ENCODE peak calls at places on chromosome 14, in four cellular contexts. M is K562, I is A549, R is HepG2. N is an unnamed sample. For H3K4me1, the result is how much of the 10 kb centered on the place peaks cover.

GRCh38 chr14:73634333-73634833 is 10.4 kb upstream of the DNAL1 start:
- DNase-seq in M (no peak), I (no peak), R (no peak), N (no peak)

GRCh38 chr14:68384335-68384734 is 408.5 kb downstream of the ZFP36L1 start:
- DNase-seq in M (no peak), I (no peak), R (no peak), N (no peak)

GRCh38 chr14:89091781-89092180 is 267.3 kb downstream of the TTC8 start:
- DNase-seq in M (no peak), I (no peak), R (no peak), N (no peak)

GRCh38 chr14:57136669-57137068 is 132.0 kb downstream of the EXOC5 start:
- DNase-seq in M (no peak), I (no peak), R (no peak), N (no peak)

GRCh38 chr14:72616294-72616693 is 277.6 kb downstream of the DPF3 start:
- DNase-seq in M (no peak), I (no peak), R (no peak), N (no peak)

GRCh38 chr14:24481622-24482324 is 26.3 kb downstream of the CMA1 start:
- DNase-seq in M (peak), I (peak), R (peak), N (peak)

GRCh38 chr14:101027966-101028365 is 124.4 kb upstream of the RTL1 start:
- DNase-seq in M (no peak), I (no peak), R (no peak), N (no peak)

GRCh38 chr14:76786556-76786955 is 25.3 kb downstream of the VASH1 start:
- DNase-seq in M (no peak), I (no peak), R (no peak), N (no peak)

GRCh38 chr14:103961928-103962578 is 19.7 kb upstream of the RD3L start:
- DNase-seq in M (no peak), I (no peak), R (no peak), N (no peak)

GRCh38 chr14:39873793-39874192 is 441.6 kb upstream of the FBXO33 start:
- DNase-seq in M (no peak), I (no peak), R (no peak), N (no peak)

GRCh38 chr14:60242420-60242819 is 6.6 kb upstream of the PPM1A start:
- DNase-seq in M (no peak), I (no peak), R (no peak), N (no peak)

GRCh38 chr14:71474291-71474690 is 457.9 kb upstream of the RGS6 start:
- DNase-seq in M (no peak), I (no peak), R (no peak), N (no peak)

GRCh38 chr14:64554551-64554950 is 4.8 kb downstream of the PPP1R36 start:
- DNase-seq in M (no peak), I (no peak), R (no peak), N (no peak)

GRCh38 chr14:22225526-22226133 is 363.4 kb downstream of the DAD1 start:
- DNase-seq in M (no peak), I (no peak), R (no peak), N (no peak)

GRCh38 chr14:105927661-105928060 is 401.3 kb downstream of the TMEM121 start:
- DNase-seq in M (no peak), I (no peak), R (no peak), N (no peak)

GRCh38 chr14:52029881-52030280 is 39.0 kb downstream of the NID2 start:
- DNase-seq in M (no peak), I (no peak), R (no peak), N (no peak)

GRCh38 chr14:95183532-95184412 is 26.4 kb upstream of the DICER1 start:
- DNase-seq in M (no peak), I (no peak), R (no peak), N (peak)

GRCh38 chr14:67943947-67944346 is 124.4 kb downstream of the RAD51B start:
- DNase-seq in M (peak), I (peak), R (peak), N (peak)

GRCh38 chr14:63224196-63224595 is 20.0 kb downstream of the RHOJ start:
- DNase-seq in M (no peak), I (no peak), R (no peak), N (no peak)

GRCh38 chr14:86999076-86999475 is 993.9 kb downstream of the GALC start:
- DNase-seq in M (no peak), I (no peak), R (no peak), N (no peak)

GRCh38 chr14:104787736-104788532 is 7.6 kb downstream of the AKT1 start:
- DNase-seq in M (no peak), I (no peak), R (no peak), N (no peak)

GRCh38 chr14:91252901-91253794 is 8.6 kb upstream of the GPR68 start:
- DNase-seq in M (peak), I (no peak), R (no peak), N (no peak)

GRCh38 chr14:61476105-61476736 is 154.8 kb downstream of the PRKCH start:
- DNase-seq in M (no peak), I (no peak), R (no peak), N (no peak)

GRCh38 chr14:61478971-61479473 is 157.6 kb downstream of the PRKCH start:
- DNase-seq in M (no peak), I (no peak), R (no peak), N (no peak)

GRCh38 chr14:61475316-61475715 is 153.9 kb downstream of the PRKCH start:
- DNase-seq in M (peak), I (peak), R (peak), N (no peak)

GRCh38 chr14:61477845-61478438 is 156.6 kb downstream of the PRKCH start:
- DNase-seq in M (no peak), I (peak), R (no peak), N (no peak)

GRCh38 chr14:61476737-61477410 is 155.5 kb downstream of the PRKCH start:
- DNase-seq in M (peak), I (peak), R (no peak), N (no peak)
- H3K4me1 ChIP-seq in M (under half), I (half or more), R (under half), N (half or more)

GRCh38 chr14:54392131-54392859 is 4.5 kb upstream of the CDKN3 start:
- DNase-seq in M (no peak), I (no peak), R (no peak), N (no peak)
- TF ChIP-seq CHD4 in M (no peak), I (no peak), R (no peak), N (no peak)

DNA sequence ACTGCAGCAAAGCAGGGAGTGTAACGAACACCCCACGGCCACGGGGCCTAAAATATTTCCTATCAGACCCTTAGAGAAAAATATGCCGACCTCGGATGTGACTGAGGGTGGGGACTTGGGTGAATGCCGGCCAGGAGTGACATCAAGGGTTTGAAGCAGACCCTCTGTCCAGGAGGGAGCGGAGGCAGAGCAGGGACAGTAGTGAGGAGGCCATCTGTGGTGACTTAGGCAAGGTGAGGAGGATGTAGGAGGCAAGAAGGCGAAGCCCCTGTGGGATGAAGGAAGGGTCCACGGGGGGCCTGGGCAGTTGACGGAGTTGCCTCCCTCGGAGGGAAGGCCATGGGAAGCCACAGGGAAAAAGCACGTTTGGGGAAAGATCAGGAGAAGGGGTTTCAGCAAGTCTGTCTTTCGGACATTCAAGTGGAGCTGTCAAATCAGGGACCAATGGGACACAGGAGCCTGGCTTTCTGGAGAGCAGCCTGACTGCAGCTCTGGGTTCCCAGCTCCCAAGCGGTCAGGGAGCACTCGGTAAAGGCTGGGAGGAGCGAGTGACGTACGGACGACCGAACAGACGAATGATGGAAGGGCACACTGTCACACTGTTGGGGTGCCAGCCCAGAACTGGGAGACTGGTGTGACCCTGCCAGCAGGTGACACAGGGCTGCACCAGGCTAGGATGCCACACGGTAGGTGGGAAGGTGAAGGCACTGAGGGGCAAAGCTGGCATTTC is 74.3 kb downstream of the MOK start:
- DNase-seq in M (no peak), I (no peak), R (no peak), N (no peak)
- H3K4me1 ChIP-seq in M (under half), I (under half), R (under half), N (under half)

GRCh38 chr14:42090122-42090521 is 483.4 kb downstream of the LRFN5 start:
- DNase-seq in M (no peak), I (no peak), R (no peak), N (no peak)

GRCh38 chr14:42095155-42095554 is 488.5 kb downstream of the LRFN5 start:
- DNase-seq in M (no peak), I (no peak), R (no peak), N (no peak)
- TF ChIP-seq CHD4 in M (no peak), I (no peak), R (no peak), N (no peak)

GRCh38 chr14:75602527-75602926 is 24.1 kb downstream of the FLVCR2 start:
- DNase-seq in M (no peak), I (no peak), R (no peak), N (no peak)
- H3K4me1 ChIP-seq in M (under half), I (under half), R (half or more), N (under half)

GRCh38 chr14:59187802-59188460 is 536 bp upstream of the DAAM1 start:
- DNase-seq in M (peak), I (peak), R (no peak), N (no peak)
- TF ChIP-seq CHD4 in M (no peak), I (no peak), R (no peak), N (no peak)

DNA sequence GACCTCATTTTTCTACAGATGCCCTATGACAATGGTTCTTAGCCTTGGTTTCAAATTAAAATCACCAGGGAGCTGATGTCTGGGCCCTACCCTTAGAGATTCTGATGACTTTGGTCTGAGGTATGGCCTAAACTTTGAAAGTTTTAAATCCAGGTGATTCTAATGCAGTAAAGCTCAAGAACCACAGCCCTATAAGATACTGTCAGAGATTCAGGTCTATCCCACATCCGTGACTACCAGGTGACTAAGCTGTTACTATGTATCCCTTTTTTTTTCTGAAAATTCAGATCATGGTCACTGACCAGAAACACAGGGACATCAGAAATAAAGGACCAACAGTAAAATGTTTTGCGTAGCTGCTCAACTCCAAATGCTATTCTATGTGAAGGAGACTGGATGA is 148.8 kb upstream of the BMP4 start:
- DNase-seq in M (no peak), I (no peak), R (no peak), N (no peak)
- H3K4me1 ChIP-seq in M (under half), I (under half), R (half or more), N (under half)

GRCh38 chr14:50497351-50497750 is 35.0 kb downstream of the MAP4K5 start:
- DNase-seq in M (no peak), I (no peak), R (no peak), N (no peak)

GRCh38 chr14:50501642-50502041 is 30.7 kb downstream of the MAP4K5 start:
- DNase-seq in M (no peak), I (peak), R (no peak), N (no peak)
- TF ChIP-seq CHD4 in M (no peak), I (no peak), R (no peak), N (no peak)